ENCODE peak calls at places on chromosomes 11 and 22, in five cellular contexts. One of them, this sample, is unnamed.

GRCh38 chr11:108037636-108038035 is 28.9 kb downstream of the CUL5 start:
- DNase-seq in adrenal gland: no peak
- DNase-seq in A549: no peak
- DNase-seq in gastrocnemius medialis: no peak
- DNase-seq in K562: no peak
- DNase-seq in this sample: no peak

GRCh38 chr11:75233688-75234295 is 6.8 kb upstream of the TPBGL start:
- DNase-seq in A549: peak; percentile 46
- DNase-seq in gastrocnemius medialis: no peak
- DNase-seq in adrenal gland: peak; percentile 50
- DNase-seq in K562: peak; percentile 55
- DNase-seq in this sample: no peak

GRCh38 chr11:104609297-104609696 is 289.0 kb downstream of the CASP12 start:
- DNase-seq in adrenal gland: peak; percentile 41
- DNase-seq in K562: no peak
- DNase-seq in A549: peak; percentile 16
- DNase-seq in gastrocnemius medialis: no peak
- DNase-seq in this sample: peak; percentile 12

GRCh38 chr22:50473855-50474671 is 772 bp downstream of the SBF1 start:
- DNase-seq in gastrocnemius medialis: no peak
- DNase-seq in A549: no peak
- DNase-seq in adrenal gland: peak; percentile 41
- DNase-seq in K562: peak; percentile 24
- DNase-seq in this sample: peak; percentile 54

GRCh38 chr22:37484115-37485005 is 1.8 kb downstream of the MFNG start:
- DNase-seq in K562: no peak
- DNase-seq in A549: no peak
- DNase-seq in gastrocnemius medialis: peak; percentile 47
- DNase-seq in adrenal gland: peak; percentile 75
- DNase-seq in this sample: peak; percentile 52

GRCh38 chr11:111531687-111532364 is 8.7 kb upstream of the LAYN start:
- DNase-seq in adrenal gland: no peak
- DNase-seq in A549: peak; percentile 75
- DNase-seq in gastrocnemius medialis: no peak
- DNase-seq in K562: no peak
- DNase-seq in this sample: no peak

GRCh38 chr22:44894321-44894720 is 115.5 kb downstream of the PHF21B start:
- DNase-seq in K562: no peak
- DNase-seq in gastrocnemius medialis: no peak
- DNase-seq in A549: no peak
- DNase-seq in adrenal gland: no peak
- DNase-seq in this sample: no peak

GRCh38 chr11:88480217-88480616 is 142.7 kb upstream of the CTSC start:
- DNase-seq in K562: no peak
- DNase-seq in A549: no peak
- DNase-seq in adrenal gland: peak; percentile 21
- DNase-seq in gastrocnemius medialis: no peak
- DNase-seq in this sample: no peak

DNA sequence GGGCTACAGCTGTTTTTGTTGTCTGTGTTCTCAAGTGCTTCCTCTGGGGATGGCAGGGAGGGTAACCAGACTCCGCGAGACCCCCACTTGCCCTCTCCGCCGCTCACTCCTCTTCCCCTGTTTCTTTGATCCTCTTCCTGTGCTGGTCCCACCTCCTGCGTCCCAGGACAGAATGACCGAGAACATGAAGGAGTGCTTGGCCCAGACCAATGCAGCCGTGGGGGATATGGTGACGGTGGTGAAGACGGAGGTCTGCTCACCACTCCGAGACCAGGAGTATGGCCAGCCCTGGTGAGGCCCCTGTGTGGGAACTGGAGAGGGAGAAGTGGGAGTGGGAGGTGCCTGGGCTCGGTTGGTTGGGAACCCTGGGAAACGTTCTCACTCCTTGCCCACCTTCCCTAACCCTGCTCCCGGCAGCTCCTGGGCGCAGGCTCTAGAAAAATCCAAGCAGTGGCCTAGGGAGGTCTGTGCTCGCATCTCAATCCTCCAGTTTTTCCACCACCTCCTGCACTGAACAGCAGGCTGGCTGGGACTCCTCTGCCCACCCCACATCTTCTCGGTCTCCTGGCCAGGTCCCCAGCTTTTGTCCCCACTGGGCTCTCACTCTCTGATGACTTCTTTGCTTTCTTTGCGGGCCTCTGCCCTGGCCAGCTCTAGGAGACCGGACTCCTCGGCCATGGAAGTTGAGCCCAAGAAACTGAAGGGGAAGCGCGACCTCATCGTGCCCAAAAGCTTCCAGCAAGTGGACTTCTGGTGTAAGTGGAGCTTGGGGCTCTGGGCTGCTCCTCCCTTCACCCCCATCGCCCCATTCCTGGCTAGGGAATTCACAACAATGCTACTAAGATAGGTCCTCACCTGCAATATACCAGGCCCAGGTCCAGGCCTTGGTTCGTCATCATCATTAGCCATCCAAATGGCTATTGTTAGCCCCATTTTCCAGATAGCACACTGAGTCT is 35.4 kb downstream of the PRDM11 start:
- DNase-seq in K562: no peak
- DNase-seq in A549: no peak
- DNase-seq in adrenal gland: no peak
- DNase-seq in gastrocnemius medialis: no peak
- DNase-seq in this sample: no peak
- H3K4me3 ChIP-seq in K562: no peak overlapping the region
- H3K4me3 ChIP-seq in A549: peak overlapping the region; percentile 64
- H3K4me3 ChIP-seq in adrenal gland: no peak overlapping the region
- H3K4me3 ChIP-seq in gastrocnemius medialis: peak overlapping the region; percentile 54
- H3K4me3 ChIP-seq in this sample: no peak overlapping the region

GRCh38 chr22:31084811-31085492 is 3.8 kb downstream of the SMTN start:
- DNase-seq in gastrocnemius medialis: peak; percentile 71
- DNase-seq in A549: peak; percentile 39
- DNase-seq in adrenal gland: peak; percentile 80
- DNase-seq in K562: peak; percentile 88
- DNase-seq in this sample: peak; percentile 86
- H3K27ac ChIP-seq in gastrocnemius medialis: peak overlapping the region; percentile 85
- H3K27ac ChIP-seq in A549: peak overlapping the region; percentile 94
- H3K27ac ChIP-seq in adrenal gland: peak overlapping the region; percentile 90
- H3K27ac ChIP-seq in K562: peak overlapping the region; percentile 98
- H3K27ac ChIP-seq in this sample: peak overlapping the region; percentile 94

DNA sequence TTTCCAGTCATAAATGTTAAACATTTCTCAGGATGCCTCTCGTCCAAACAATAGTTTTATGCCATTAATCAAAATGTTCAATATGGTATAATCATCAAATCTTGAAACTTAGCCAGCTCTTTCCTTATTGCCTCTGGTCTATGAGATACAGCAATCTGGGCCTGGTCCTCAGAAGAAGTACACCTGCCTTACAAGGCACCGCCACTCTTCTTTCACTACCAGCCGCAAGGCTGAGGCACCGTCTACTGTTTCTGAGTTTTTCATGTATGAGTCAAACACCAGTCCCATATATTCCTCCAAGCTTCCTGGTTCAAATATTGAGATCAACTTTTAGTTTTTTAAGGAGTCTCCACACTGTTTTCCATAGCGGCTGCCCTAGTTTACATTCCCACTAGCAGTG is 600.6 kb upstream of the FAT3 start:
- DNase-seq in A549: no peak
- DNase-seq in K562: no peak
- DNase-seq in gastrocnemius medialis: no peak
- DNase-seq in adrenal gland: no peak
- DNase-seq in this sample: no peak
- TF ChIP-seq POLR2A in A549: no peak
- TF ChIP-seq POLR2A in K562: no peak
- TF ChIP-seq POLR2A in gastrocnemius medialis: no peak
- TF ChIP-seq POLR2A in adrenal gland: no peak
- TF ChIP-seq POLR2A in this sample: no peak

GRCh38 chr11:76321820-76322524 is 59.0 kb downstream of the THAP12 start:
- DNase-seq in K562: no peak
- DNase-seq in A549: no peak
- DNase-seq in adrenal gland: no peak
- DNase-seq in gastrocnemius medialis: no peak
- DNase-seq in this sample: peak; percentile 83

GRCh38 chr11:76323804-76324203 is 57.1 kb downstream of the THAP12 start:
- DNase-seq in adrenal gland: no peak
- DNase-seq in gastrocnemius medialis: no peak
- DNase-seq in K562: no peak
- DNase-seq in A549: no peak
- DNase-seq in this sample: no peak

GRCh38 chr11:76321340-76321739 is 59.6 kb downstream of the THAP12 start:
- DNase-seq in adrenal gland: no peak
- DNase-seq in K562: no peak
- DNase-seq in gastrocnemius medialis: no peak
- DNase-seq in A549: no peak
- DNase-seq in this sample: peak; percentile 70

GRCh38 chr11:76320929-76321328 is 60.0 kb downstream of the THAP12 start:
- DNase-seq in adrenal gland: no peak
- DNase-seq in K562: no peak
- DNase-seq in A549: no peak
- DNase-seq in gastrocnemius medialis: no peak
- DNase-seq in this sample: no peak

GRCh38 chr11:76322593-76323341 is 58.2 kb downstream of the THAP12 start:
- DNase-seq in A549: no peak
- DNase-seq in adrenal gland: no peak
- DNase-seq in K562: no peak
- DNase-seq in gastrocnemius medialis: no peak
- DNase-seq in this sample: no peak
- H3K4me3 ChIP-seq in A549: no peak overlapping the region
- H3K4me3 ChIP-seq in adrenal gland: no peak overlapping the region
- H3K4me3 ChIP-seq in K562: no peak overlapping the region
- H3K4me3 ChIP-seq in gastrocnemius medialis: no peak overlapping the region
- H3K4me3 ChIP-seq in this sample: no peak overlapping the region

GRCh38 chr11:13367115-13367514 is 89.5 kb downstream of the BMAL1 start:
- DNase-seq in A549: no peak
- DNase-seq in adrenal gland: no peak
- DNase-seq in gastrocnemius medialis: no peak
- DNase-seq in K562: no peak
- DNase-seq in this sample: no peak
- H3K27ac ChIP-seq in A549: no peak overlapping the region
- H3K27ac ChIP-seq in adrenal gland: no peak overlapping the region
- H3K27ac ChIP-seq in gastrocnemius medialis: no peak overlapping the region
- H3K27ac ChIP-seq in K562: no peak overlapping the region
- H3K27ac ChIP-seq in this sample: no peak overlapping the region

DNA sequence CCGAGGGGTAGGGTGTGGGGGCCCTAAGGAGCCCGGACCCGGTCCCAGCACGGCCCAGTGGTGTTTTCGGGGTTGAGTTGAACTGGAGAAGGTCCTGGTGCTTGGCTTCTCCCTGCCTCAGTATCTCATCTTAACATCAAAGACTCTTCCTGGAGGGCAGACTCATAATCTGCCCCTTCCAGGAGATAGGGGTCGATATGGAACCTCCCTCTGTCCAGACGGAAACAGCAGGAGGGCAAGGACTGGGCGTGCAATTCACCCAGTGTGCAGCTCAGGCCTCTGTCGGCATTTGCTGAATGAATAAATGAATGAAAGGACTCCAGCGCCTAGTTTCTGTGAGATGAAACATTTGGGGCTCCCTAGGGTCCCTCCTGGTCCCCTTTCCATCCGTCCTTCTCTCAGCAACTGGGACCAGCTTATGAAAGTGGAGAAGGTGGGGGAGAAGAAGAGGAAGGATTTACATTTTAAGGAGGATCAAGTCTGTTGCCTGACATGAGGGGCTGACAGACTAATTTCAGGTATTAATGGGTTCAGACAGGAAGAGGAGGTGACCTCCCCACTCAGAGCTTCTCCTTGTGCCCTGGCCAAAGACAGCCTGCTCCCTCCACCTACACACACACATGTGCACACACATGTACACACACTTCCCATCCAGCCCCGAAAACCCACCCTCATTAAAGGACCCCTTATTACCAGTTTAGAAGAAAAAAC is 1.1 kb upstream of the SHISA8 start:
- DNase-seq in K562: no peak
- DNase-seq in gastrocnemius medialis: no peak
- DNase-seq in A549: no peak
- DNase-seq in adrenal gland: no peak
- DNase-seq in this sample: no peak
- TF ChIP-seq POLR2A in K562: no peak
- TF ChIP-seq POLR2A in gastrocnemius medialis: no peak
- TF ChIP-seq POLR2A in A549: no peak
- TF ChIP-seq POLR2A in adrenal gland: no peak
- TF ChIP-seq POLR2A in this sample: no peak

GRCh38 chr11:1763796-1764661 is at the start of gene CTSD:
- DNase-seq in adrenal gland: peak; percentile 89
- DNase-seq in K562: peak; percentile 87
- DNase-seq in A549: peak; percentile 84
- DNase-seq in gastrocnemius medialis: peak; percentile 85
- DNase-seq in this sample: peak; percentile 91
- H3K4me3 ChIP-seq in adrenal gland: peak within 1 kb of the TSS; percentile 95
- H3K4me3 ChIP-seq in K562: peak within 1 kb of the TSS; percentile 81
- H3K4me3 ChIP-seq in A549: peak within 1 kb of the TSS; percentile 100
- H3K4me3 ChIP-seq in gastrocnemius medialis: peak within 1 kb of the TSS; percentile 99
- H3K4me3 ChIP-seq in this sample: peak within 1 kb of the TSS; percentile 91

GRCh38 chr22:31096637-31097274 is 10.6 kb downstream of the SELENOM start:
- DNase-seq in gastrocnemius medialis: no peak
- DNase-seq in adrenal gland: no peak
- DNase-seq in K562: no peak
- DNase-seq in A549: no peak
- DNase-seq in this sample: no peak
- H3K27ac ChIP-seq in gastrocnemius medialis: peak overlapping the region; percentile 93
- H3K27ac ChIP-seq in adrenal gland: peak overlapping the region; percentile 6
- H3K27ac ChIP-seq in K562: no peak overlapping the region
- H3K27ac ChIP-seq in A549: no peak overlapping the region
- H3K27ac ChIP-seq in this sample: no peak overlapping the region